ENCODE peak calls at places on chromosome 20, in five cellular contexts. One of them, this sample, is unnamed.

GRCh38 chr20:5827861-5828260 is 77.7 kb downstream of the SHLD1 start:
- DNase-seq in cardiac muscle cell: no peak
- DNase-seq in HCEC 1CT: no peak
- DNase-seq in adipocyte: no peak
- DNase-seq in A172: no peak
- DNase-seq in this sample: no peak

GRCh38 chr20:20690676-20691476 is 21.6 kb downstream of the RALGAPA2 start:
- DNase-seq in cardiac muscle cell: no peak
- DNase-seq in HCEC 1CT: no peak
- DNase-seq in adipocyte: no peak
- DNase-seq in A172: no peak
- DNase-seq in this sample: no peak

GRCh38 chr20:60999256-60999655 is 252.8 kb upstream of the CDH4 start:
- DNase-seq in cardiac muscle cell: no peak
- DNase-seq in HCEC 1CT: no peak
- DNase-seq in adipocyte: peak
- DNase-seq in A172: no peak
- DNase-seq in this sample: no peak

GRCh38 chr20:48728042-48728837 is 99.6 kb downstream of the PREX1 start:
- DNase-seq in cardiac muscle cell: no peak
- DNase-seq in HCEC 1CT: no peak
- DNase-seq in adipocyte: no peak
- DNase-seq in A172: no peak
- DNase-seq in this sample: no peak

GRCh38 chr20:16864958-16865357 is 116.8 kb downstream of the OTOR start:
- DNase-seq in cardiac muscle cell: no peak
- DNase-seq in HCEC 1CT: no peak
- DNase-seq in adipocyte: no peak
- DNase-seq in A172: no peak
- DNase-seq in this sample: no peak

GRCh38 chr20:53949319-53949839 is 121.0 kb downstream of the BCAS1 start:
- DNase-seq in cardiac muscle cell: no peak
- DNase-seq in HCEC 1CT: peak
- DNase-seq in adipocyte: peak
- DNase-seq in A172: peak
- DNase-seq in this sample: peak

GRCh38 chr20:33131949-33132822 is 35.8 kb upstream of the BPIFA2 start:
- DNase-seq in cardiac muscle cell: no peak
- DNase-seq in HCEC 1CT: no peak
- DNase-seq in adipocyte: no peak
- DNase-seq in A172: peak
- DNase-seq in this sample: no peak

GRCh38 chr20:32509639-32510066 is 75.5 kb downstream of the NOL4L start:
- DNase-seq in cardiac muscle cell: no peak
- DNase-seq in HCEC 1CT: no peak
- DNase-seq in adipocyte: no peak
- DNase-seq in A172: peak
- DNase-seq in this sample: no peak

GRCh38 chr20:23145281-23145700 is 59.2 kb upstream of the CD93 start:
- DNase-seq in cardiac muscle cell: no peak
- DNase-seq in HCEC 1CT: no peak
- DNase-seq in adipocyte: peak
- DNase-seq in A172: no peak
- DNase-seq in this sample: no peak

GRCh38 chr20:15076785-15077184 is 739.4 kb upstream of the FLRT3 start:
- DNase-seq in cardiac muscle cell: no peak
- DNase-seq in HCEC 1CT: no peak
- DNase-seq in adipocyte: no peak
- DNase-seq in A172: no peak
- DNase-seq in this sample: no peak

GRCh38 chr20:20743511-20744169 is 31.2 kb upstream of the RALGAPA2 start:
- DNase-seq in cardiac muscle cell: peak
- DNase-seq in HCEC 1CT: no peak
- DNase-seq in adipocyte: no peak
- DNase-seq in A172: no peak
- DNase-seq in this sample: peak

GRCh38 chr20:60003776-60004175 is 45.6 kb downstream of the CDH26 start:
- DNase-seq in cardiac muscle cell: no peak
- DNase-seq in HCEC 1CT: no peak
- DNase-seq in adipocyte: no peak
- DNase-seq in A172: no peak
- DNase-seq in this sample: no peak